ENCODE peak calls at places on chromosomes 6 and 20, in eight cellular contexts. Z is GM12878, P is endothelial cell of umbilical vein, E is GM23338, X is HCT116, B is H1, T is HepG2, Y is K562. G is an unnamed sample.

GRCh38 chr20:22620342-22620741 is 36.0 kb upstream of the FOXA2 start:
- DNase-seq in Y (no peak), Z (no peak), P (no peak), B (no peak), T (no peak), X (no peak), E (peak; percentile 32), G (no peak)

GRCh38 chr6:1313364-1313754 is 1.5 kb downstream of the FOXQ1 start:
- DNase-seq in E (peak; percentile 52), Z (no peak), T (no peak), Y (no peak), X (no peak), P (no peak), B (no peak), G (no peak)

GRCh38 chr20:51036827-51037229 is 13.9 kb upstream of the KCNG1 start:
- DNase-seq in T (no peak), B (no peak), Z (no peak), Y (no peak), P (no peak), X (peak; percentile 49), E (no peak), G (no peak)

GRCh38 chr6:15501806-15502450 is 160.9 kb downstream of the DTNBP1 start:
- DNase-seq in T (no peak), Z (no peak), B (no peak), P (peak; percentile 48), Y (no peak), X (no peak), E (no peak), G (no peak)

GRCh38 chr20:45346291-45346718 is 1.9 kb downstream of the SDC4 start:
- DNase-seq in P (no peak), E (no peak), X (no peak), T (no peak), B (no peak), Y (no peak), Z (no peak), G (no peak)

GRCh38 chr6:9200712-9201111 is 765.4 kb upstream of the SLC35B3 start:
- DNase-seq in X (no peak), E (peak; percentile 13), B (no peak), Y (no peak), Z (no peak), T (no peak), P (no peak), G (no peak)

GRCh38 chr6:99590728-99591672 is 15.6 kb upstream of the PRDM13 start:
- DNase-seq in Z (no peak), E (peak; percentile 72), B (no peak), P (no peak), T (no peak), Y (no peak), X (no peak), G (no peak)

GRCh38 chr6:37582309-37582708 is 82.6 kb upstream of the CCDC167 start:
- DNase-seq in E (peak; percentile 63), P (no peak), Y (no peak), B (no peak), T (no peak), Z (no peak), X (no peak), G (no peak)

GRCh38 chr6:43204271-43205105 is 22.5 kb downstream of the CUL9 start:
- DNase-seq in T (no peak), P (no peak), B (no peak), Y (no peak), Z (no peak), E (no peak), X (no peak), G (no peak)

GRCh38 chr6:84847349-84848160 is 83.2 kb upstream of the TBX18 start:
- DNase-seq in X (no peak), P (peak; percentile 35), T (no peak), Y (no peak), Z (no peak), B (no peak), E (no peak), G (no peak)

GRCh38 chr6:89400050-89400449 is 12.0 kb downstream of the RRAGD start:
- DNase-seq in T (no peak), B (no peak), X (no peak), P (no peak), Y (no peak), E (no peak), Z (no peak), G (no peak)

GRCh38 chr6:81621816-81622395 is 130.6 kb downstream of the TENT5A start:
- DNase-seq in X (no peak), T (no peak), B (no peak), P (no peak), Z (no peak), E (no peak), Y (no peak), G (no peak)

GRCh38 chr6:9332241-9332640 is 896.9 kb upstream of the SLC35B3 start:
- DNase-seq in Y (no peak), B (no peak), T (no peak), X (no peak), P (no peak), E (no peak), Z (no peak), G (no peak)

GRCh38 chr6:54935739-54936138 is 89.2 kb downstream of the FAM83B start:
- DNase-seq in Y (no peak), T (no peak), X (peak; percentile 94), Z (no peak), P (no peak), B (no peak), E (peak; percentile 13), G (no peak)

GRCh38 chr6:63527658-63528514 is 44.4 kb upstream of the LOC128125822 start:
- DNase-seq in P (peak; percentile 51), X (peak; percentile 94), E (no peak), B (no peak), Z (no peak), Y (no peak), T (peak; percentile 99), G (no peak)

GRCh38 chr6:31620586-31621319 is at the start of gene PRRC2A:
- DNase-seq in E (peak; percentile 91), P (no peak), B (peak; percentile 43), T (no peak), Z (no peak), X (peak; percentile 47), Y (peak; percentile 98), G (no peak)

GRCh38 chr6:148700713-148701392 is 46.0 kb upstream of the UST start:
- DNase-seq in X (no peak), Z (no peak), P (no peak), T (no peak), Y (no peak), B (no peak), E (peak; percentile 37), G (no peak)

GRCh38 chr6:131858765-131859490 is 51.1 kb downstream of the ENPP1 start:
- DNase-seq in Z (no peak), X (no peak), Y (no peak), P (peak; percentile 33), E (no peak), B (no peak), T (no peak), G (no peak)
- H3K27ac ChIP-seq in Z (no peak overlapping the region), X (no peak overlapping the region), Y (no peak overlapping the region), P (no peak overlapping the region), E (peak overlapping the region; percentile 53), B (no peak overlapping the region), T (no peak overlapping the region), G (peak overlapping the region; percentile 83)

DNA sequence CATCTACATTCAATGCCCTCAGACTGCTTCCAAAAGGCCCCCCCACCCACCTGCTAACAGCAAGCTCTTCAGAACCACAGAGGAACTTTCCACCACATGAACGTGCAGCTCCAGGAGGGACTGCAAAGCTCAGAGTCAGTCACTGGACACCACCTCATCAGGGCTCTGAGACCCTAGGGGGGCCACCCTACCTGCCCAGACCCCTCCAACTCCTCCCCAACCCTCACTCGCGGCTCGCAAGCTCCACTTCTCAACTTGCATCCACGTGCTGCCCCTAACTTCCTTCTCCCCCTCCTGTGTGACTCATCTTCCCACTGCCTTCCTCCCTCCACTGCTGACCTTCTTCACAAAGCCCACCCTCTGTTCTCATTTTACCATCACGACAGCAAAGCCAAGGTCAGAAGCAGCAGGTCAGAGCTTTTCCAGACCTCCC is 6.5 kb downstream of the MBOAT1 start:
- DNase-seq in B (no peak), P (no peak), Z (no peak), X (no peak), Y (no peak), E (no peak), T (no peak), G (no peak)
- TF ChIP-seq EZH2 in B (no peak), P (no peak), Z (no peak), X (no peak), Y (no peak), E (no peak), T (no peak), G (no peak)

DNA sequence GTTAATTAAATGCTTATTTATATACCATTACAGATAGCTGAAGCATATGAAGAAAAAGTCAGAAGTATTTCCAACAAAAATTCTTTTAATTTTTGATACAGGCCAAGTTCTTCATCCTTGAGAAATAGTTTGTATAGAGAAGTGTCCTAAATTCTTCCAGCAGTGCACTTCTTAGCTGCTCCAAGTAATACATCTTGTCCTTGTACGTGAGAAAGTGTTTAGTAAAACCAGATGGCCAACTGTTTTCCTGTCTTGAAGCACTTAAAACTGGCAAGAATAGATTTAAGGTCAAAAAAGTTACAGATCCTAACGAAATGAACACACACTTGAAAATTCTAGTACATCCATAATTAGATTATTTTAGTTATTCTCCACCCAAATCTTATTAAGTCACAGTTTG is 52.2 kb upstream of the HSF2 start:
- DNase-seq in T (no peak), X (no peak), P (no peak), E (no peak), Y (no peak), Z (no peak), B (no peak), G (no peak)
- TF ChIP-seq POLR2AphosphoS5 in T (no peak), X (no peak), P (no peak), E (no peak), Y (no peak), Z (no peak), B (no peak), G (no peak)

GRCh38 chr20:63822276-63822696 is 8.8 kb downstream of the ZBTB46 start:
- DNase-seq in P (no peak), T (no peak), Y (peak; percentile 64), Z (no peak), B (no peak), X (no peak), E (no peak), G (no peak)
- H3K27ac ChIP-seq in P (no peak overlapping the region), T (no peak overlapping the region), Y (peak overlapping the region; percentile 34), Z (peak overlapping the region; percentile 24), B (no peak overlapping the region), X (no peak overlapping the region), E (no peak overlapping the region), G (no peak overlapping the region)

GRCh38 chr6:117079946-117080345 is 185.4 kb upstream of the VGLL2 start:
- DNase-seq in B (no peak), X (no peak), Y (no peak), P (no peak), Z (no peak), T (no peak), E (no peak), G (no peak)
- TF ChIP-seq EZH2 in B (no peak), X (no peak), Y (no peak), P (no peak), Z (no peak), T (no peak), E (no peak), G (no peak)

GRCh38 chr6:14036911-14037310 is 80.7 kb upstream of the CD83 start:
- DNase-seq in P (no peak), X (no peak), Y (no peak), T (no peak), B (no peak), E (no peak), Z (no peak), G (no peak)
- TF ChIP-seq POLR2AphosphoS5 in P (no peak), X (no peak), Y (no peak), T (no peak), B (no peak), E (no peak), Z (no peak), G (no peak)

G was measured in SK-N-MC.